ENCODE peak calls at places on chromosomes 13 and 19, in seven cellular contexts. D is neural progenitor cell, B is fibroblast of lung, L is PC-9, C is GM12878, O is astrocyte, Y is H1. G is an unnamed sample.

GRCh38 chr19:58350001-58350801 is 3.1 kb downstream of the A1BG start:
- DNase-seq in C (no peak), D (no peak), Y (no peak), B (no peak), O (no peak), L (no peak), G (no peak)

GRCh38 chr19:21569497-21569870 is 64.1 kb downstream of the ZNF429 start:
- DNase-seq in O (peak), D (no peak), Y (no peak), C (no peak), B (peak), L (peak), G (peak)

GRCh38 chr13:37136187-37136586 is 30.7 kb upstream of the CSNK1A1L start:
- DNase-seq in L (no peak), B (no peak), Y (no peak), D (no peak), C (no peak), O (peak), G (peak)

GRCh38 chr13:27053235-27053884 is 118.3 kb downstream of the USP12 start:
- DNase-seq in O (no peak), C (no peak), Y (no peak), L (peak), D (no peak), B (no peak), G (peak)

GRCh38 chr13:49098198-49098597 is 121.9 kb upstream of the MLNR start:
- DNase-seq in Y (no peak), L (peak), O (peak), C (no peak), D (no peak), B (peak), G (peak)

GRCh38 chr19:35211545-35212230 is 16.9 kb downstream of the FAM187B start:
- DNase-seq in D (no peak), C (no peak), L (no peak), O (no peak), Y (no peak), B (no peak), G (no peak)

GRCh38 chr19:3369337-3370213 is 3.2 kb downstream of the NFIC start:
- DNase-seq in C (no peak), D (peak), L (no peak), B (peak), O (no peak), Y (no peak), G (peak)

GRCh38 chr19:36115453-36116343 is at the start of gene TBCB:
- DNase-seq in Y (no peak), O (peak), B (peak), L (peak), C (no peak), D (peak), G (peak)

GRCh38 chr13:46893820-46894533 is 2.9 kb downstream of the HTR2A start:
- DNase-seq in B (peak), D (peak), L (peak), C (peak), O (no peak), Y (peak), G (peak)

GRCh38 chr13:37194428-37194861 is 89.0 kb upstream of the CSNK1A1L start:
- DNase-seq in D (no peak), C (no peak), B (peak), Y (no peak), O (peak), L (no peak), G (peak)

GRCh38 chr13:94708031-94708571 is 4.2 kb downstream of the SOX21 start:
- DNase-seq in C (no peak), Y (peak), D (peak), B (no peak), L (no peak), O (no peak), G (no peak)

GRCh38 chr13:40981361-40981760 is 37.8 kb downstream of the ELF1 start:
- DNase-seq in B (peak), D (no peak), O (no peak), C (no peak), L (no peak), Y (no peak), G (no peak)

DNA sequence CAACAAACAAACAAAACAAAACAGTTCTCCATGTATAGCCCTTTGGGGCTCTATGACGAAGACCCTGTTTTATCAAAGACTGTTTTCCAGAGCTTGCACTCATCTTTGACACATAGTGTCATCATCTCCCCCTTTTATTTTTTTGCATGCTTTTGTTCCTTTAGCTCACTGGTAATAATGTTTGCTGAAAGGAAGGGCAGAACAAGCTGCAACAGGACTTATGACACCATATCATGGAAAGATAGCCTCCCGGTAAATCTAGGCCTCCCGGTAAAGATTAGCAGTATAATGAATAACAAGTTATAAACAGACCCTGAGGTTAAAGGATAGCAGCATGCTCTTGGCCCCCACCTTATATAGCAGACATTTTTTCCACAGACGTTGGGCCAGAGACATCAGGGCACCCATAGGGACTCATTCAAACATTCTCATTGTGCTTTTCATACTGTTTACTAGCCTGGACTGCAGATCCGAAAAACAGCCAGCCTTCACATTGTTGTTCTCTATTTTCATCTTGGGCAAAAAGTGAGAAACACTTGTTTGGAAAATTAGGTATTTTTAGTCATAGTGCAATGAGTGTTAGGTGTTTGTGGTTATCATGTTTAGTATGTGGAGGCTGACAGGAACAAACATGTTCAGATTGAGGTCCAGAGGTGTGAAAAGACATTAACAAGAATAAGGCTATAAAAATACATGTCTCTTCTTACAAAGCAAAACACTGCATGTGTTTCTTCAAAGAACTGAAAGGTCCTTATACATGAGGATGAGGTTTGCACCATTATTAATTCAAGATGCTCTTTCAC is 136.9 kb upstream of the SPRY2 start:
- DNase-seq in B (no peak), O (no peak), Y (no peak), D (no peak), C (no peak), L (no peak), G (no peak)
- TF ChIP-seq EZH2 in B (no peak), O (no peak), Y (no peak), D (no peak), C (no peak), L (no peak), G (no peak)

GRCh38 chr13:43379738-43380137 is 356.4 kb downstream of the DNAJC15 start:
- DNase-seq in D (no peak), L (no peak), Y (no peak), C (no peak), O (no peak), B (no peak), G (no peak)
- TF ChIP-seq EZH2 in D (no peak), L (no peak), Y (no peak), C (no peak), O (no peak), B (no peak), G (no peak)

DNA sequence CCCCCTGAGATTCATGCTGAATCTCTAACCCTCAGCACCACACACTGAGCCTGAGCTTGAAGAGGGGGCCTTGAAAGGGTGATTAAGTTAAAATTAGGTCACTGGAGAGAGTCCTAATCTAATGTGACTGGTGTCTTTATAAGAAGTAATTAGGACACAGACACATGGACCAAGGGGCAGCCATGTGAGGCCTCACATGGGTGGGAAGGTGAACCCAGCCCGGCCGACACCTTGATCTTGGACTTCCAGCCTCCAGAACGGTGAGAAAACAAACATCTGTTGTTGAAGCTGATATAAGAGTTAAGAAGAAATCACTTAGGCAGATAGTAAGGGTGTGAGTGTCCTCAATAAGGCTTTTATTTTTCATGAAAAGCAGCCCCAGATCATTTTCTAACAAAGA is 7.1 kb upstream of the RAB20 start:
- DNase-seq in Y (no peak), C (no peak), L (no peak), D (no peak), O (no peak), B (no peak), G (no peak)
- TF ChIP-seq EZH2 in Y (no peak), C (no peak), L (no peak), D (no peak), O (no peak), B (no peak), G (no peak)

DNA sequence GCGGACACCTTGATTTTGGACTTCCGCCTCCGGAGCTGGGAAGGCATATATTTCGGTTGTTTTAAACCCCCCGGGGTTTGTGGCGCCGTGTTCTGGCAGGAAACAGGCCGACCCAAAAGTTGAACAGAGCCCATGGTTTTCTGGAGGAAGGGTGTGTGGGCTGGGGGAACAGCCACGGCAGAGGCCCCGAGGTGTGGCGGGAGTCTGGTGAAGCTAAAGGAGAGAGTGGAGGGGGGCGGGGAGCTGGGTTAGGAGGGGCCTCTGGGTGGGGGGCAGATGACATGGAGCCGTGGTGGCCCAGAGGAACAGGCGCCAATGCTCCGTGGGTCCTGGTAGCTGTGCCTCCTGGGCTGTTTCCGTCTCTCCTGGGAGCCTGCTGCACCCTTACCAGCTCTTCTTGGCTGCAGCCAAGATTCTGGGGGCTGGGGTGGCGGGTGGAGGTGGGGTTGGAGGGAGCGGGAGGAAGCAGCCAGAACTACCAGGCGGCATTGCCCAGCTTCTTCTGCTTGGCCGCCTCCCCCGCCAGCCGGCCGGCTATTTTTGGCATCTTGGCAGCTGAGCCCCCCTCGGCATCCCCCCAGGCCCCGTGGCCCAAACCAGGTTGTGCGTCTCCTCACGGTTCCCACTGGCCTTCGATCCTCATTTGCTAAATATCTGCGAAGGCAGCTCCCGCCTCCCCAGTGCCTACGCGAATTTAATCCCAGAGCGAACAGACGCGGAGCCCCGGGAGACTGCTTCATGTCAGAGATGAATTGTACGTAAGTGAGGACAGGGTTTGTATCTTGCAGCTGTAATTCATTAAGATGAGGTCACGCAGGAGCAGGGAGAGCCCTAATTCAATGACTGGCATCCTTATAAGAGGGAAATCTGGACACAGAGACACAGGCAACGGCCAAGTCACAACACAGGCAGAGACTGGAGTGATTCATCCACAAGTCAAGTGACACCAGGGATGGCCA is 12.7 kb upstream of the PEAK3 start:
- DNase-seq in C (no peak), Y (no peak), D (no peak), L (no peak), B (peak), O (peak), G (peak)
- TF ChIP-seq EZH2 in C (no peak), Y (no peak), D (no peak), L (no peak), B (no peak), O (no peak), G (no peak)